ENCODE peak calls at places on chromosomes 13 and 19, in six cellular contexts. One of them, this sample, is unnamed.

GRCh38 chr13:52830946-52831345 is 17.5 kb downstream of the PCDH8 start:
- DNase-seq in dorsolateral prefrontal cortex: no peak
- DNase-seq in head of caudate nucleus: no peak
- DNase-seq in EL: no peak
- DNase-seq in mesothelial cell of epicardium: no peak
- DNase-seq in GOT3: no peak
- DNase-seq in this sample: no peak

GRCh38 chr13:110657196-110657595 is 41.9 kb downstream of the NAXD start:
- DNase-seq in dorsolateral prefrontal cortex: no peak
- DNase-seq in head of caudate nucleus: no peak
- DNase-seq in EL: no peak
- DNase-seq in mesothelial cell of epicardium: no peak
- DNase-seq in GOT3: no peak
- DNase-seq in this sample: no peak

GRCh38 chr19:3670258-3670795 is 29.9 kb downstream of the PIP5K1C start:
- DNase-seq in dorsolateral prefrontal cortex: peak
- DNase-seq in head of caudate nucleus: no peak
- DNase-seq in EL: peak
- DNase-seq in mesothelial cell of epicardium: no peak
- DNase-seq in GOT3: no peak
- DNase-seq in this sample: peak

GRCh38 chr19:44894946-44895345 is 3.9 kb downstream of the TOMM40 start:
- DNase-seq in dorsolateral prefrontal cortex: no peak
- DNase-seq in head of caudate nucleus: no peak
- DNase-seq in EL: no peak
- DNase-seq in mesothelial cell of epicardium: no peak
- DNase-seq in GOT3: no peak
- DNase-seq in this sample: no peak

GRCh38 chr19:18859676-18860301 is 28.0 kb downstream of the UPF1 start:
- DNase-seq in dorsolateral prefrontal cortex: no peak
- DNase-seq in head of caudate nucleus: no peak
- DNase-seq in EL: no peak
- DNase-seq in mesothelial cell of epicardium: no peak
- DNase-seq in GOT3: no peak
- DNase-seq in this sample: no peak

GRCh38 chr19:12918253-12918652 is 840 bp downstream of the SYCE2 start:
- DNase-seq in dorsolateral prefrontal cortex: no peak
- DNase-seq in head of caudate nucleus: no peak
- DNase-seq in EL: no peak
- DNase-seq in mesothelial cell of epicardium: no peak
- DNase-seq in GOT3: no peak
- DNase-seq in this sample: no peak

GRCh38 chr19:54429545-54430227 is 14.4 kb downstream of the TTYH1 start:
- DNase-seq in dorsolateral prefrontal cortex: no peak
- DNase-seq in head of caudate nucleus: no peak
- DNase-seq in EL: no peak
- DNase-seq in mesothelial cell of epicardium: no peak
- DNase-seq in GOT3: no peak
- DNase-seq in this sample: no peak

GRCh38 chr13:45143346-45143751 is 23.0 kb downstream of the GTF2F2 start:
- DNase-seq in dorsolateral prefrontal cortex: peak
- DNase-seq in head of caudate nucleus: no peak
- DNase-seq in EL: no peak
- DNase-seq in mesothelial cell of epicardium: no peak
- DNase-seq in GOT3: no peak
- DNase-seq in this sample: no peak

GRCh38 chr19:6060600-6061391 is 49.5 kb downstream of the RFX2 start:
- DNase-seq in dorsolateral prefrontal cortex: no peak
- DNase-seq in head of caudate nucleus: no peak
- DNase-seq in EL: peak
- DNase-seq in mesothelial cell of epicardium: no peak
- DNase-seq in GOT3: no peak
- DNase-seq in this sample: peak

GRCh38 chr13:37905736-37906135 is 36.2 kb upstream of the TRPC4 start:
- DNase-seq in dorsolateral prefrontal cortex: no peak
- DNase-seq in head of caudate nucleus: no peak
- DNase-seq in EL: peak
- DNase-seq in mesothelial cell of epicardium: no peak
- DNase-seq in GOT3: no peak
- DNase-seq in this sample: no peak

This sample was measured in ureter.